ENCODE peak calls at places on chromosome 16, in five cellular contexts. L, Y, I, X and F are unnamed samples.

GRCh38 chr16:66425651-66426050 is 1.4 kb upstream of the BEAN1 start:
- DNase-seq in L (no peak), Y (no peak), I (no peak), X (no peak), F (no peak)

GRCh38 chr16:89123831-89124100 is 30.1 kb downstream of the ACSF3 start:
- DNase-seq in L (no peak), Y (no peak), I (no peak), X (no peak), F (no peak)

GRCh38 chr16:23131841-23132576 is 17.2 kb downstream of the USP31 start:
- DNase-seq in L (peak), Y (no peak), I (no peak), X (no peak), F (no peak)

GRCh38 chr16:35370617-35371016 is 1911.2 kb downstream of the TP53TG3F start:
- DNase-seq in L (no peak), Y (no peak), I (no peak), X (no peak), F (no peak)

GRCh38 chr16:86073103-86073625 is 174.2 kb downstream of the IRF8 start:
- DNase-seq in L (no peak), Y (no peak), I (no peak), X (no peak), F (no peak)

GRCh38 chr16:85554114-85554790 is 58.9 kb upstream of the GSE1 start:
- DNase-seq in L (peak), Y (peak), I (peak), X (peak), F (peak)

GRCh38 chr16:3088450-3088849 is 10.6 kb downstream of the ZSCAN10 start:
- DNase-seq in L (no peak), Y (no peak), I (no peak), X (no peak), F (no peak)

GRCh38 chr16:76278086-76278485 is 885 bp downstream of the CNTNAP4 start:
- DNase-seq in L (no peak), Y (no peak), I (no peak), X (no peak), F (no peak)

GRCh38 chr16:89442990-89443726 is 47.2 kb downstream of the ANKRD11 start:
- DNase-seq in L (peak), Y (peak), I (no peak), X (peak), F (no peak)

GRCh38 chr16:72240949-72241348 is 69.0 kb upstream of the PMFBP1 start:
- DNase-seq in L (no peak), Y (no peak), I (no peak), X (no peak), F (no peak)

GRCh38 chr16:55035037-55035436 is 104.4 kb downstream of the IRX5 start:
- DNase-seq in L (no peak), Y (peak), I (no peak), X (no peak), F (no peak)

GRCh38 chr16:49489686-49490320 is 116.2 kb downstream of the C16orf78 start:
- DNase-seq in L (no peak), Y (no peak), I (no peak), X (no peak), F (no peak)

GRCh38 chr16:10228779-10229178 is 46.6 kb upstream of the GRIN2A start:
- DNase-seq in L (no peak), Y (no peak), I (peak), X (no peak), F (peak)

GRCh38 chr16:81313731-81314602 is 795 bp upstream of the GAN start:
- DNase-seq in L (no peak), Y (no peak), I (no peak), X (no peak), F (no peak)

GRCh38 chr16:82181456-82182185 is 11.6 kb upstream of the MPHOSPH6 start:
- DNase-seq in L (no peak), Y (no peak), I (no peak), X (no peak), F (no peak)

GRCh38 chr16:68235882-68236803 is at the start of gene ESRP2:
- DNase-seq in L (no peak), Y (peak), I (no peak), X (peak), F (peak)
- TF ChIP-seq POLR2AphosphoS5 in L (no peak), Y (no peak), I (no peak), X (peak), F (no peak)

GRCh38 chr16:70454221-70455034 is at the start of gene FCSK:
- DNase-seq in L (peak), Y (peak), I (no peak), X (no peak), F (peak)
- TF ChIP-seq POLR2A in L (peak), Y (no peak), I (peak), X (no peak), F (no peak)

GRCh38 chr16:11425140-11425539 is 79.9 kb downstream of the RMI2 start:
- DNase-seq in L (no peak), Y (no peak), I (no peak), X (no peak), F (no peak)
- TF ChIP-seq POLR2AphosphoS5 in L (no peak), Y (no peak), I (no peak), X (no peak), F (no peak)

GRCh38 chr16:29714396-29714795 is 31.4 kb downstream of the C16orf54 start:
- DNase-seq in L (no peak), Y (no peak), I (no peak), X (no peak), F (no peak)

GRCh38 chr16:29710227-29711219 is 31.5 kb downstream of the QPRT start:
- DNase-seq in L (peak), Y (no peak), I (no peak), X (no peak), F (no peak)

GRCh38 chr16:29712770-29713169 is 33.0 kb downstream of the C16orf54 start:
- DNase-seq in L (no peak), Y (no peak), I (no peak), X (no peak), F (no peak)

GRCh38 chr16:29705030-29705429 is 26.1 kb downstream of the QPRT start:
- DNase-seq in L (no peak), Y (no peak), I (no peak), X (no peak), F (no peak)

DNA sequence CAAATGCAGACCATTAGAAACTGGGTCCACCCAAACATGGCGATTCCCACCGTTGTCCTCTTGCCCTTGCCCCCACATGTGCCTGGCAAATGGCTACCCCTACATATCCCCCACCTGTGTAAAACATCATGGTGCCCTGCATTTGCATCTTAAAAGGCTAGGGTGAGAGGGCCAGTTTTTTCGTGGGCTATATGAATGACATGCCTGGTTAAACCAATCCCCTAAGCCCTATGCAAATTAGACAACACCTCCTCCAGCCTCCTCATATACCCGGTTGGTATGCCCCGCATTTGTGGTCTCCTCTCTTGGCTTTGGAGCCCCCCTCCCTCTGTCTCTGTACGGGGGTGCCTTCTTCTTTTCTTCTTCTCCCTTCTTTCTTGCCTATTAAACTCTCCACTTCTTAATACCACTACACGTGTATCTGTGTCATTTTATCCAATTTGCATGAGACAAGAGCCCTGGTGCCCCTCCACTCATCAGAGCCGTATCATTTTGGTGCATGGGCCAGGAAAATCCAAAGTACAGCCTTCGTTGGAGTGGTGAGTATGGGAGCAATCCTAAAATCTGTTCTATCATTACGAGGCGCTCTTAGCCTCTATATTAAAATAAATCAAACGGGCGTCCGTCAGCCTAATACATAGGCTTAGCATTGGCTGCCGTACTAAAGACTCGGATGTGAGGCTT is 30.1 kb downstream of the QPRT start:
- DNase-seq in L (no peak), Y (no peak), I (no peak), X (no peak), F (no peak)
- TF ChIP-seq POLR2A in L (no peak), Y (no peak), I (no peak), X (no peak), F (no peak)